ENCODE peak calls at places on chromosomes 2 and 18, in eight cellular contexts. One of them, this sample, is unnamed.
A peak's percentile ranks its signal among the peaks of the same experiment; 100 is the strongest.

GRCh38 chr18:12726774-12727550 is 24.1 kb downstream of the PSMG2 start:
- DNase-seq in astrocyte of the spinal cord: peak; percentile 74
- DNase-seq in MM.1S: peak; percentile 63
- DNase-seq in CD8-positive, alpha-beta T cell: peak; percentile 44
- DNase-seq in Calu3: peak; percentile 80
- DNase-seq in tibial artery: no peak
- DNase-seq in GM13977: peak; percentile 67
- DNase-seq in left ventricle myocardium inferior: no peak
- DNase-seq in this sample: peak; percentile 56

GRCh38 chr2:209476367-209477191 is 52.7 kb downstream of the MAP2 start:
- DNase-seq in astrocyte of the spinal cord: peak; percentile 96
- DNase-seq in MM.1S: no peak
- DNase-seq in CD8-positive, alpha-beta T cell: no peak
- DNase-seq in Calu3: no peak
- DNase-seq in tibial artery: no peak
- DNase-seq in GM13977: no peak
- DNase-seq in left ventricle myocardium inferior: no peak
- DNase-seq in this sample: no peak

GRCh38 chr2:25279091-25279651 is 62.6 kb downstream of the DNMT3A start:
- DNase-seq in astrocyte of the spinal cord: no peak
- DNase-seq in MM.1S: no peak
- DNase-seq in CD8-positive, alpha-beta T cell: no peak
- DNase-seq in Calu3: no peak
- DNase-seq in tibial artery: peak; percentile 83
- DNase-seq in GM13977: peak; percentile 87
- DNase-seq in left ventricle myocardium inferior: peak; percentile 73
- DNase-seq in this sample: no peak

GRCh38 chr2:57080035-57080434 is 896.2 kb downstream of the CCDC85A start:
- DNase-seq in astrocyte of the spinal cord: no peak
- DNase-seq in MM.1S: no peak
- DNase-seq in CD8-positive, alpha-beta T cell: no peak
- DNase-seq in Calu3: no peak
- DNase-seq in tibial artery: no peak
- DNase-seq in GM13977: no peak
- DNase-seq in left ventricle myocardium inferior: no peak
- DNase-seq in this sample: no peak

GRCh38 chr2:111201214-111201613 is 80.5 kb downstream of the BCL2L11 start:
- DNase-seq in astrocyte of the spinal cord: no peak
- DNase-seq in MM.1S: no peak
- DNase-seq in CD8-positive, alpha-beta T cell: no peak
- DNase-seq in Calu3: no peak
- DNase-seq in tibial artery: no peak
- DNase-seq in GM13977: no peak
- DNase-seq in left ventricle myocardium inferior: no peak
- DNase-seq in this sample: no peak

GRCh38 chr2:230777681-230778080 is 65.0 kb downstream of the CAB39 start:
- DNase-seq in astrocyte of the spinal cord: peak; percentile 46
- DNase-seq in MM.1S: no peak
- DNase-seq in CD8-positive, alpha-beta T cell: no peak
- DNase-seq in Calu3: no peak
- DNase-seq in tibial artery: no peak
- DNase-seq in GM13977: no peak
- DNase-seq in left ventricle myocardium inferior: no peak
- DNase-seq in this sample: no peak

GRCh38 chr2:240128608-240129144 is 7.4 kb downstream of the COPS9 start:
- DNase-seq in astrocyte of the spinal cord: no peak
- DNase-seq in MM.1S: no peak
- DNase-seq in CD8-positive, alpha-beta T cell: no peak
- DNase-seq in Calu3: no peak
- DNase-seq in tibial artery: peak; percentile 43
- DNase-seq in GM13977: no peak
- DNase-seq in left ventricle myocardium inferior: no peak
- DNase-seq in this sample: no peak

GRCh38 chr18:74544898-74545297 is 10.6 kb downstream of the CNDP1 start:
- DNase-seq in astrocyte of the spinal cord: no peak
- DNase-seq in MM.1S: no peak
- DNase-seq in CD8-positive, alpha-beta T cell: no peak
- DNase-seq in Calu3: no peak
- DNase-seq in tibial artery: no peak
- DNase-seq in GM13977: no peak
- DNase-seq in left ventricle myocardium inferior: peak; percentile 42
- DNase-seq in this sample: no peak

GRCh38 chr2:114546511-114546910 is 104.1 kb downstream of the DPP10 start:
- DNase-seq in astrocyte of the spinal cord: no peak
- DNase-seq in MM.1S: no peak
- DNase-seq in CD8-positive, alpha-beta T cell: no peak
- DNase-seq in Calu3: no peak
- DNase-seq in tibial artery: no peak
- DNase-seq in GM13977: no peak
- DNase-seq in left ventricle myocardium inferior: no peak
- DNase-seq in this sample: no peak

GRCh38 chr2:73593676-73594075 is 48.5 kb downstream of the NAT8 start:
- DNase-seq in astrocyte of the spinal cord: peak; percentile 22
- DNase-seq in MM.1S: no peak
- DNase-seq in CD8-positive, alpha-beta T cell: no peak
- DNase-seq in Calu3: no peak
- DNase-seq in tibial artery: no peak
- DNase-seq in GM13977: no peak
- DNase-seq in left ventricle myocardium inferior: no peak
- DNase-seq in this sample: no peak

GRCh38 chr2:50746526-50746925 is 285.4 kb downstream of the NRXN1 start:
- DNase-seq in astrocyte of the spinal cord: peak; percentile 30
- DNase-seq in MM.1S: peak; percentile 42
- DNase-seq in CD8-positive, alpha-beta T cell: no peak
- DNase-seq in Calu3: peak; percentile 35
- DNase-seq in tibial artery: no peak
- DNase-seq in GM13977: peak; percentile 5
- DNase-seq in left ventricle myocardium inferior: no peak
- DNase-seq in this sample: peak; percentile 10

GRCh38 chr18:48834421-48835011 is 116.2 kb downstream of the SMAD7 start:
- DNase-seq in astrocyte of the spinal cord: peak; percentile 93
- DNase-seq in MM.1S: peak; percentile 81
- DNase-seq in CD8-positive, alpha-beta T cell: peak; percentile 61
- DNase-seq in Calu3: peak; percentile 75
- DNase-seq in tibial artery: peak; percentile 95
- DNase-seq in GM13977: peak; percentile 62
- DNase-seq in left ventricle myocardium inferior: peak; percentile 63
- DNase-seq in this sample: no peak

GRCh38 chr2:159119652-159120257 is 151.3 kb downstream of the TANC1 start:
- DNase-seq in astrocyte of the spinal cord: no peak
- DNase-seq in MM.1S: peak; percentile 15
- DNase-seq in CD8-positive, alpha-beta T cell: no peak
- DNase-seq in Calu3: no peak
- DNase-seq in tibial artery: no peak
- DNase-seq in GM13977: no peak
- DNase-seq in left ventricle myocardium inferior: peak; percentile 58
- DNase-seq in this sample: no peak

GRCh38 chr2:121529439-121530209 is 1.1 kb upstream of the RNU4ATAC start:
- DNase-seq in astrocyte of the spinal cord: peak; percentile 75
- DNase-seq in MM.1S: peak; percentile 33
- DNase-seq in CD8-positive, alpha-beta T cell: no peak
- DNase-seq in Calu3: peak; percentile 30
- DNase-seq in tibial artery: peak; percentile 80
- DNase-seq in GM13977: peak; percentile 43
- DNase-seq in left ventricle myocardium inferior: peak; percentile 74
- DNase-seq in this sample: no peak

GRCh38 chr2:76867854-76868253 is 654.3 kb downstream of the LRRTM4 start:
- DNase-seq in astrocyte of the spinal cord: peak; percentile 78
- DNase-seq in MM.1S: no peak
- DNase-seq in CD8-positive, alpha-beta T cell: no peak
- DNase-seq in Calu3: no peak
- DNase-seq in tibial artery: no peak
- DNase-seq in GM13977: no peak
- DNase-seq in left ventricle myocardium inferior: no peak
- DNase-seq in this sample: no peak

GRCh38 chr2:25316101-25316500 is 25.6 kb downstream of the DNMT3A start:
- DNase-seq in astrocyte of the spinal cord: no peak
- DNase-seq in MM.1S: no peak
- DNase-seq in CD8-positive, alpha-beta T cell: no peak
- DNase-seq in Calu3: no peak
- DNase-seq in tibial artery: no peak
- DNase-seq in GM13977: no peak
- DNase-seq in left ventricle myocardium inferior: peak; percentile 48
- DNase-seq in this sample: no peak

GRCh38 chr2:238562446-238562845 is 135.7 kb downstream of the ASB1 start:
- DNase-seq in astrocyte of the spinal cord: no peak
- DNase-seq in MM.1S: no peak
- DNase-seq in CD8-positive, alpha-beta T cell: no peak
- DNase-seq in Calu3: no peak
- DNase-seq in tibial artery: no peak
- DNase-seq in GM13977: no peak
- DNase-seq in left ventricle myocardium inferior: no peak
- DNase-seq in this sample: no peak

GRCh38 chr2:127388423-127389164 is 819 bp upstream of the MAP3K2 start:
- DNase-seq in astrocyte of the spinal cord: no peak
- DNase-seq in MM.1S: no peak
- DNase-seq in CD8-positive, alpha-beta T cell: no peak
- DNase-seq in Calu3: no peak
- DNase-seq in tibial artery: no peak
- DNase-seq in GM13977: no peak
- DNase-seq in left ventricle myocardium inferior: no peak
- DNase-seq in this sample: no peak

GRCh38 chr18:67302043-67302442 is 214.5 kb downstream of the DSEL start:
- DNase-seq in astrocyte of the spinal cord: peak; percentile 56
- DNase-seq in MM.1S: peak; percentile 27
- DNase-seq in CD8-positive, alpha-beta T cell: no peak
- DNase-seq in Calu3: no peak
- DNase-seq in tibial artery: no peak
- DNase-seq in GM13977: no peak
- DNase-seq in left ventricle myocardium inferior: no peak
- DNase-seq in this sample: no peak

GRCh38 chr2:66445781-66446177 is 10.9 kb downstream of the MEIS1 start:
- DNase-seq in astrocyte of the spinal cord: peak; percentile 64
- DNase-seq in MM.1S: no peak
- DNase-seq in CD8-positive, alpha-beta T cell: no peak
- DNase-seq in Calu3: no peak
- DNase-seq in tibial artery: no peak
- DNase-seq in GM13977: no peak
- DNase-seq in left ventricle myocardium inferior: no peak
- DNase-seq in this sample: no peak
- TF ChIP-seq CTCF in astrocyte of the spinal cord: peak; percentile 33
- TF ChIP-seq CTCF in MM.1S: no peak
- TF ChIP-seq CTCF in CD8-positive, alpha-beta T cell: no peak
- TF ChIP-seq CTCF in Calu3: no peak
- TF ChIP-seq CTCF in tibial artery: no peak
- TF ChIP-seq CTCF in GM13977: no peak
- TF ChIP-seq CTCF in left ventricle myocardium inferior: peak; percentile 8
- TF ChIP-seq CTCF in this sample: peak; percentile 33

DNA sequence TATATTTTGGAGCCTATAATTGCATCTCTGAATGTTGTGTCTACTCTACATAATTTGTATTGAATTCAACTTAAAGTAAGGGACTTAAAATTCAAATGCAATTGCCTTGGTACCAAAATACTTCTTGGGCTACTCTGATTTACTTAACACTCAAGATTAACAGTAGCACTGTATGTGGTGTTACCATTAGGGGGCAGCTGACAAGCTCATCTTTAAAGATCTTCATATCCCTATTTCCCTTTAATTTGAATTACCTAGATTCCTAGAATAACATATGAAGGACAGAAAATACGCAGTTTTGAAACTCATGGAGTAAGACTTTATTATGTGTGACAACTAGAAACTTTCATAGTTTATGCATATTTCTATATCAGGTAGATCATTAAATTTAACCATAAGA is 37.4 kb upstream of the FAP start:
- DNase-seq in astrocyte of the spinal cord: no peak
- DNase-seq in MM.1S: no peak
- DNase-seq in CD8-positive, alpha-beta T cell: no peak
- DNase-seq in Calu3: no peak
- DNase-seq in tibial artery: no peak
- DNase-seq in GM13977: no peak
- DNase-seq in left ventricle myocardium inferior: no peak
- DNase-seq in this sample: no peak
- TF ChIP-seq CTCF in astrocyte of the spinal cord: no peak
- TF ChIP-seq CTCF in MM.1S: no peak
- TF ChIP-seq CTCF in CD8-positive, alpha-beta T cell: no peak
- TF ChIP-seq CTCF in Calu3: no peak
- TF ChIP-seq CTCF in tibial artery: no peak
- TF ChIP-seq CTCF in GM13977: peak; percentile 5
- TF ChIP-seq CTCF in left ventricle myocardium inferior: no peak
- TF ChIP-seq CTCF in this sample: no peak

DNA sequence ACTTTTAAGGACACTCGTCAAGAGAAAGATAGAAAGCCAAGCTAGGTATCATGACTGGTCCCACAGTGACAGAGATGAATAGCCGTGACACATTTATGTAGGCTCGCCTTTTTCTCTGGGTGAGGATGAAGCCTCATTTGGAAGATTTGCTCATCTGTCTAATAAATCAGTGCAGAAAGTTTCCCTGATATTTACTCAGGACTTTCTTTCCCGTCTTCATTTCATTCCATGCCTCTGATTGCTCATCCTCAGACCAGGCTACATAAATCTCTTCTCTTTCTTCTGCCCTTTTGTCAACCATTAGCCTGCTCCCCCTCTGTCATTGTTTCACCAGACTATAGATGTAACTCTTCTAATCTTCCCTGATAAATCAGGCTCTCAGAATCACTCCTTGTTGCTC is 361.8 kb upstream of the MEIS1 start:
- DNase-seq in astrocyte of the spinal cord: no peak
- DNase-seq in MM.1S: no peak
- DNase-seq in CD8-positive, alpha-beta T cell: no peak
- DNase-seq in Calu3: no peak
- DNase-seq in tibial artery: no peak
- DNase-seq in GM13977: no peak
- DNase-seq in left ventricle myocardium inferior: no peak
- DNase-seq in this sample: no peak
- TF ChIP-seq CTCF in astrocyte of the spinal cord: no peak
- TF ChIP-seq CTCF in MM.1S: no peak
- TF ChIP-seq CTCF in CD8-positive, alpha-beta T cell: no peak
- TF ChIP-seq CTCF in Calu3: no peak
- TF ChIP-seq CTCF in tibial artery: no peak
- TF ChIP-seq CTCF in GM13977: no peak
- TF ChIP-seq CTCF in left ventricle myocardium inferior: no peak
- TF ChIP-seq CTCF in this sample: no peak

DNA sequence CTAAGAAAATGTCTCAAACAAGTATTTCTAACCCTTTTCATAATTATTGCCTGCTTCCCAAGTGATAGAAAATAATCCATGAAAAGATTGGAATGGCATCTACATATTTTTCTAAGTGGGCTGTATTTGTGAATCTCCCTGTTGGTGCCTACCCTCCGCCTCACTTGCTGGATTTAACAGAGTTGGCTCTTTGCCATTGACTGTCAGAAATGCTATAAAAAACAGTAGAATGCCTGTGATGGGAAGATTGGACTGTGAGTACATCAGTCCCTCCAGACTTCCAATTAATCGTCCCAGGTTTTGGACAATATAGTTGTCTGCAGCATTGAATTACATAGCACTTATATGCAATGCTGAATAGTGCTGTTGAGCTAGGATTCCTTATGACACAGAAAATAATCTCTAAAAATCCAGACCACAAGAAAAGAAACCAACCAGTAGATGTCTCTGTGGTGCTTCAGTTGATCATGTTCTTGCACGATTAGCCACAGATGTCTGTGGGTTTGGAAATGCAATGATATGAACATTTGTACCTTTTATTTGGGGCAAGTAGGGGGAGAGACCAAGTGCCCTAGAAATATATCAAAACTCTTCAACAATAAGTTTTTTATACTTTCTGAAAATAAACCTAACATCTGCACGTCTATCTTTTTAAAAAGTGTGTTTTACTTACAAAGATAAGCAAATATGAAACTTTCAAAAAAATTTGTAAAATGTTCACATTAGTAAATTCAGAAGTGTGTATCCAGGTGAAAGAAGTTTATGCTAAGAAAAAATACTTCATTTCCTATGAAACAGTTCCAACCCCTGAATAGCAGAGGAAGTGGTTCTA is 88.5 kb downstream of the DYNAP start:
- DNase-seq in astrocyte of the spinal cord: peak; percentile 89
- DNase-seq in MM.1S: peak; percentile 53
- DNase-seq in CD8-positive, alpha-beta T cell: no peak
- DNase-seq in Calu3: peak; percentile 46
- DNase-seq in tibial artery: no peak
- DNase-seq in GM13977: peak; percentile 52
- DNase-seq in left ventricle myocardium inferior: no peak
- DNase-seq in this sample: no peak
- TF ChIP-seq CTCF in astrocyte of the spinal cord: peak; percentile 56
- TF ChIP-seq CTCF in MM.1S: peak; percentile 55
- TF ChIP-seq CTCF in CD8-positive, alpha-beta T cell: no peak
- TF ChIP-seq CTCF in Calu3: peak; percentile 25
- TF ChIP-seq CTCF in tibial artery: peak; percentile 16
- TF ChIP-seq CTCF in GM13977: peak; percentile 47
- TF ChIP-seq CTCF in left ventricle myocardium inferior: peak; percentile 54
- TF ChIP-seq CTCF in this sample: peak; percentile 70

This sample was measured in progenitor cell of endocrine pancreas.